ENCODE peak calls at places on chromosomes 12 and 14, in nine cellular contexts. P is astrocyte of the cerebellum, G is HT-29, L is A673, Y is neural crest cell, C is mucosa of descending colon, V is T-helper 2 cell, Q is non-pigmented ciliary epithelial cell, K is smooth muscle cell of the brain vasculature. B is an unnamed sample.

GRCh38 chr14:76152333-76152681 is 585 bp downstream of the GPATCH2L start:
- DNase-seq in P (peak), G (peak), L (peak), Y (peak), C (peak), V (peak), Q (peak), K (peak), B (no peak)

GRCh38 chr12:80087486-80088213 is 11.7 kb upstream of the OTOGL start:
- DNase-seq in P (no peak), G (no peak), L (no peak), Y (no peak), C (no peak), V (no peak), Q (no peak), K (no peak), B (no peak)

GRCh38 chr12:45192041-45192695 is 23.7 kb upstream of the ANO6 start:
- DNase-seq in P (peak), G (peak), L (peak), Y (no peak), C (no peak), V (no peak), Q (peak), K (no peak), B (no peak)

GRCh38 chr14:89807151-89807550 is 147.4 kb downstream of the EFCAB11 start:
- DNase-seq in P (no peak), G (no peak), L (no peak), Y (no peak), C (no peak), V (no peak), Q (no peak), K (no peak), B (no peak)

GRCh38 chr12:99253068-99253467 is 394.5 kb upstream of the GARIN6 start:
- DNase-seq in P (no peak), G (peak), L (peak), Y (no peak), C (no peak), V (no peak), Q (no peak), K (no peak), B (no peak)

GRCh38 chr12:131833896-131834641 is 5.9 kb downstream of the MMP17 start:
- DNase-seq in P (no peak), G (no peak), L (peak), Y (no peak), C (peak), V (no peak), Q (no peak), K (no peak), B (no peak)

GRCh38 chr12:104576980-104577925 is 120.5 kb downstream of the CHST11 start:
- DNase-seq in P (no peak), G (no peak), L (no peak), Y (no peak), C (no peak), V (no peak), Q (peak), K (no peak), B (no peak)

GRCh38 chr12:47822386-47822785 is 2.7 kb upstream of the HDAC7 start:
- DNase-seq in P (no peak), G (no peak), L (no peak), Y (no peak), C (no peak), V (no peak), Q (no peak), K (no peak), B (no peak)

GRCh38 chr14:23727566-23728335 is 91.6 kb downstream of the DHRS2 start:
- DNase-seq in P (peak), G (peak), L (peak), Y (no peak), C (no peak), V (no peak), Q (peak), K (no peak), B (no peak)